ENCODE peak calls at places on chromosome 2, in four cellular contexts. G is EL; U is A549; B is activated CD8-positive, alpha-beta memory T cell treated with anti-CD3 and anti-CD28 coated beads, Interleukin-2, amount 50 U/mL, for 48 hours. L is an unnamed sample.

GRCh38 chr2:147430408-147430807 is 414.4 kb upstream of the ACVR2A start:
- DNase-seq in G (no peak), U (no peak), B (no peak), L (no peak)

GRCh38 chr2:235170536-235171510 is 219.0 kb downstream of the SH3BP4 start:
- DNase-seq in G (peak), U (peak), B (no peak), L (no peak)

GRCh38 chr2:49753344-49753930 is 599.1 kb upstream of the FSHR start:
- DNase-seq in G (no peak), U (no peak), B (no peak), L (no peak)

GRCh38 chr2:46045888-46046287 is 251.3 kb upstream of the EPAS1 start:
- DNase-seq in G (no peak), U (no peak), B (no peak), L (no peak)

GRCh38 chr2:168738057-168738456 is 64.4 kb upstream of the NOSTRIN start:
- DNase-seq in G (no peak), U (no peak), B (no peak), L (no peak)

GRCh38 chr2:133977385-133977784 is 276.5 kb upstream of the MGAT5 start:
- DNase-seq in G (no peak), U (no peak), B (no peak), L (no peak)

GRCh38 chr2:116988303-116988702 is 826.2 kb upstream of the DDX18 start:
- DNase-seq in G (no peak), U (no peak), B (no peak), L (no peak)

GRCh38 chr2:9653485-9654271 is 22.9 kb upstream of the YWHAQ start:
- DNase-seq in G (no peak), U (no peak), B (no peak), L (no peak)

GRCh38 chr2:98539056-98539735 is 69.1 kb downstream of the COA5 start:
- DNase-seq in G (no peak), U (no peak), B (no peak), L (no peak)

GRCh38 chr2:196592912-196593881 is 46.3 kb upstream of the CCDC150 start:
- DNase-seq in G (peak), U (peak), B (peak), L (no peak)

GRCh38 chr2:30655660-30656059 is 151.6 kb downstream of the CAPN13 start:
- DNase-seq in G (peak), U (no peak), B (no peak), L (no peak)

GRCh38 chr2:120396519-120397361 is 50.8 kb downstream of the INHBB start:
- DNase-seq in G (no peak), U (no peak), B (peak), L (no peak)

GRCh38 chr2:155060906-155061305 is 362.4 kb downstream of the KCNJ3 start:
- DNase-seq in G (no peak), U (no peak), B (no peak), L (no peak)

GRCh38 chr2:169136885-169137534 is 67.6 kb downstream of the DHRS9 start:
- DNase-seq in G (no peak), U (no peak), B (no peak), L (no peak)

GRCh38 chr2:72035518-72036172 is 112.0 kb downstream of the CYP26B1 start:
- DNase-seq in G (peak), U (no peak), B (no peak), L (no peak)

GRCh38 chr2:200713003-200713703 is 98.6 kb upstream of the BZW1 start:
- DNase-seq in G (peak), U (peak), B (peak), L (peak)

GRCh38 chr2:12313445-12314118 is 403.2 kb upstream of the TRIB2 start:
- DNase-seq in G (no peak), U (no peak), B (no peak), L (no peak)

GRCh38 chr2:52289776-52290175 is 1257.8 kb upstream of the NRXN1 start:
- DNase-seq in G (no peak), U (no peak), B (no peak), L (no peak)

GRCh38 chr2:119864318-119864717 is 104.6 kb downstream of the PTPN4 start:
- DNase-seq in G (peak), U (no peak), B (no peak), L (no peak)

GRCh38 chr2:201127570-201127969 is 11.6 kb downstream of the CFLAR start:
- DNase-seq in G (peak), U (no peak), B (no peak), L (no peak)

GRCh38 chr2:18599509-18600254 is 10.3 kb upstream of the NT5C1B start:
- DNase-seq in G (peak), U (no peak), B (no peak), L (no peak)

GRCh38 chr2:224127871-224128501 is 88.9 kb upstream of the SERPINE2 start:
- DNase-seq in G (peak), U (no peak), B (no peak), L (no peak)

GRCh38 chr2:63218800-63219511 is 168.3 kb downstream of the OTX1 start:
- DNase-seq in G (no peak), U (no peak), B (no peak), L (no peak)

GRCh38 chr2:557635-558301 is 119.4 kb downstream of the TMEM18 start:
- DNase-seq in G (no peak), U (no peak), B (no peak), L (no peak)

GRCh38 chr2:196238836-196239380 is 67.5 kb upstream of the STK17B start:
- DNase-seq in G (no peak), U (no peak), B (no peak), L (no peak)

GRCh38 chr2:219228745-219229374 is 576 bp downstream of the ATG9A start:
- DNase-seq in G (no peak), U (no peak), B (no peak), L (no peak)

GRCh38 chr2:196275646-196276352 is 104.4 kb upstream of the STK17B start:
- DNase-seq in G (peak), U (no peak), B (no peak), L (no peak)

GRCh38 chr2:201933792-201934229 is 99.8 kb upstream of the FZD7 start:
- DNase-seq in G (peak), U (no peak), B (no peak), L (no peak)

GRCh38 chr2:217162533-217162932 is 302.7 kb upstream of the TNP1 start:
- DNase-seq in G (peak), U (no peak), B (peak), L (no peak)

GRCh38 chr2:11344956-11345671 is 678 bp upstream of the ROCK2 start:
- DNase-seq in G (peak), U (peak), B (peak), L (peak)

GRCh38 chr2:201852878-201853415 is 46.6 kb downstream of the CDK15 start:
- DNase-seq in G (peak), U (peak), B (no peak), L (no peak)

GRCh38 chr2:105828543-105828942 is 83.8 kb downstream of the NCK2 start:
- DNase-seq in G (no peak), U (no peak), B (no peak), L (no peak)

GRCh38 chr2:42049411-42050349 is 1.9 kb downstream of the PKDCC start:
- DNase-seq in G (no peak), U (no peak), B (no peak), L (peak)

GRCh38 chr2:158650646-158651357 is 144.3 kb upstream of the DAPL1 start:
- DNase-seq in G (no peak), U (no peak), B (no peak), L (no peak)

GRCh38 chr2:189192766-189193165 is 13.2 kb upstream of the COL5A2 start:
- DNase-seq in G (no peak), U (no peak), B (no peak), L (no peak)

GRCh38 chr2:3968736-3969135 is 265.4 kb downstream of the DCDC2C start:
- DNase-seq in G (no peak), U (no peak), B (no peak), L (no peak)

GRCh38 chr2:15941483-15941853 is 1.1 kb downstream of the MYCN start:
- DNase-seq in G (no peak), U (peak), B (peak), L (no peak)

GRCh38 chr2:41241325-41242000 is 789.6 kb upstream of the SLC8A1 start:
- DNase-seq in G (no peak), U (no peak), B (no peak), L (no peak)

GRCh38 chr2:84991404-84992151 is 20.6 kb downstream of the KCMF1 start:
- DNase-seq in G (peak), U (no peak), B (no peak), L (no peak)

L was measured in tibial artery.